ENCODE peak calls at places on chromosome 15, in seven cellular contexts. A, Y, M, I, E, P and X are unnamed samples.
A peak's percentile ranks its signal among the peaks of the same experiment; 100 is the strongest.

GRCh38 chr15:36362508-36362907 is 216.9 kb upstream of the CDIN1 start:
- DNase-seq in A (no peak), Y (no peak), M (no peak), I (no peak), E (no peak), P (no peak), X (no peak)

GRCh38 chr15:65371976-65372786 is 5.6 kb downstream of the IGDCC3 start:
- DNase-seq in A (no peak), Y (no peak), M (no peak), I (no peak), E (no peak), P (no peak), X (no peak)

GRCh38 chr15:101324513-101325177 is 29.6 kb upstream of the SNRPA1 start:
- DNase-seq in A (no peak), Y (no peak), M (no peak), I (no peak), E (no peak), P (no peak), X (no peak)

GRCh38 chr15:40471778-40472130 is 970 bp downstream of the CHST14 start:
- DNase-seq in A (no peak), Y (no peak), M (no peak), I (no peak), E (peak; percentile 42), P (no peak), X (no peak)

GRCh38 chr15:88954431-88955277 is 41.5 kb upstream of the MFGE8 start:
- DNase-seq in A (no peak), Y (peak; percentile 19), M (peak; percentile 16), I (no peak), E (peak; percentile 69), P (peak; percentile 58), X (no peak)

GRCh38 chr15:78212546-78213424 is 21.6 kb downstream of the ACSBG1 start:
- DNase-seq in A (no peak), Y (peak; percentile 68), M (peak; percentile 30), I (peak; percentile 91), E (no peak), P (no peak), X (no peak)

GRCh38 chr15:74835312-74835823 is 7.6 kb downstream of the ULK3 start:
- DNase-seq in A (no peak), Y (peak; percentile 54), M (no peak), I (peak; percentile 71), E (peak; percentile 92), P (peak; percentile 35), X (peak; percentile 25)

GRCh38 chr15:96586901-96587300 is 256.4 kb downstream of the NR2F2 start:
- DNase-seq in A (no peak), Y (no peak), M (no peak), I (no peak), E (no peak), P (no peak), X (no peak)

GRCh38 chr15:74857082-74857655 is 14.2 kb upstream of the ULK3 start:
- DNase-seq in A (no peak), Y (no peak), M (no peak), I (no peak), E (no peak), P (no peak), X (no peak)

GRCh38 chr15:44713006-44713966 is 2.0 kb downstream of the B2M start:
- DNase-seq in A (no peak), Y (no peak), M (no peak), I (no peak), E (peak; percentile 34), P (no peak), X (peak; percentile 9)

GRCh38 chr15:91655891-91656290 is 197.6 kb upstream of the SLCO3A1 start:
- DNase-seq in A (no peak), Y (no peak), M (no peak), I (no peak), E (no peak), P (no peak), X (no peak)

GRCh38 chr15:96358006-96358794 is 27.7 kb downstream of the NR2F2 start:
- DNase-seq in A (no peak), Y (no peak), M (no peak), I (no peak), E (no peak), P (no peak), X (no peak)

GRCh38 chr15:37131639-37132038 is 31.3 kb upstream of the MEIS2 start:
- DNase-seq in A (no peak), Y (no peak), M (no peak), I (no peak), E (peak; percentile 32), P (no peak), X (no peak)

GRCh38 chr15:78536134-78536533 is 4.1 kb upstream of the PSMA4 start:
- DNase-seq in A (no peak), Y (no peak), M (no peak), I (no peak), E (no peak), P (no peak), X (no peak)

GRCh38 chr15:76903251-76903681 is 1.9 kb downstream of the SCAPER start:
- DNase-seq in A (no peak), Y (no peak), M (no peak), I (peak; percentile 24), E (peak; percentile 72), P (no peak), X (peak; percentile 16)

GRCh38 chr15:50003786-50004334 is 115.2 kb downstream of the ATP8B4 start:
- DNase-seq in A (peak; percentile 63), Y (peak; percentile 91), M (peak; percentile 63), I (peak; percentile 71), E (peak; percentile 93), P (peak; percentile 81), X (peak; percentile 40)

GRCh38 chr15:76169792-76170425 is 110.1 kb downstream of the TMEM266 start:
- DNase-seq in A (no peak), Y (no peak), M (no peak), I (no peak), E (no peak), P (no peak), X (no peak)

GRCh38 chr15:40150163-40150925 is 10.5 kb upstream of the BUB1B start:
- DNase-seq in A (peak; percentile 44), Y (peak; percentile 18), M (peak; percentile 10), I (peak; percentile 67), E (no peak), P (no peak), X (no peak)